ENCODE peak calls at places on chromosomes 5 and 9, in four cellular contexts. I, C, Q and A are unnamed samples.

GRCh38 chr9:78707481-78707977 is 410.6 kb downstream of the PSAT1 start:
- DNase-seq in C (peak), I (peak), Q (no peak), A (no peak)

GRCh38 chr9:89226076-89226475 is 47.5 kb upstream of the SHC3 start:
- DNase-seq in C (no peak), Q (peak), I (no peak), A (peak)

GRCh38 chr5:149810856-149811255 is 80.7 kb downstream of the PPARGC1B start:
- DNase-seq in Q (no peak), I (no peak), C (no peak), A (no peak)

GRCh38 chr5:168114444-168115017 is 176.9 kb upstream of the WWC1 start:
- DNase-seq in C (peak), Q (peak), I (peak), A (peak)

GRCh38 chr5:151718653-151719052 is 31.9 kb upstream of the SPARC start:
- DNase-seq in C (no peak), Q (no peak), I (no peak), A (no peak)

GRCh38 chr9:137592767-137593166 is 2.5 kb upstream of the ZMYND19 start:
- DNase-seq in I (no peak), Q (no peak), C (no peak), A (no peak)

GRCh38 chr9:117300686-117301085 is 114.2 kb downstream of the ASTN2 start:
- DNase-seq in Q (no peak), I (no peak), C (no peak), A (no peak)

GRCh38 chr5:159052282-159053011 is 47.3 kb downstream of the EBF1 start:
- DNase-seq in Q (no peak), I (no peak), C (no peak), A (peak)

GRCh38 chr5:167160388-167160787 is 1131.1 kb upstream of the WWC1 start:
- DNase-seq in I (no peak), Q (no peak), C (no peak), A (no peak)

GRCh38 chr5:97102010-97102470 is 40.4 kb downstream of the LIX1 start:
- DNase-seq in Q (peak), I (no peak), C (no peak), A (peak)

GRCh38 chr5:142107729-142108431 is 699 bp upstream of the NDFIP1 start:
- DNase-seq in C (no peak), Q (no peak), I (no peak), A (no peak)

GRCh38 chr9:6907772-6908381 is 150.1 kb downstream of the KDM4C start:
- DNase-seq in C (peak), Q (no peak), I (no peak), A (peak)

GRCh38 chr5:33563983-33564908 is 123.5 kb downstream of the TARS1 start:
- DNase-seq in Q (no peak), I (no peak), C (no peak), A (peak)

GRCh38 chr5:14081791-14082190 is 61.4 kb upstream of the TRIO start:
- DNase-seq in C (no peak), Q (no peak), I (no peak), A (no peak)

GRCh38 chr9:123893831-123894460 is 36.0 kb downstream of the DENND1A start:
- DNase-seq in C (peak), Q (no peak), I (no peak), A (peak)

GRCh38 chr5:43771611-43772031 is 168.6 kb downstream of the NNT start:
- DNase-seq in C (no peak), I (no peak), Q (no peak), A (no peak)

GRCh38 chr9:86022687-86023266 is 76.6 kb downstream of the GOLM1 start:
- DNase-seq in C (no peak), Q (no peak), I (no peak), A (no peak)

GRCh38 chr9:84170521-84171141 is 169.9 kb downstream of the SLC28A3 start:
- DNase-seq in C (peak), Q (peak), I (peak), A (peak)

GRCh38 chr9:93963969-93964368 is 8.8 kb upstream of the BARX1 start:
- DNase-seq in C (no peak), Q (no peak), I (no peak), A (no peak)

GRCh38 chr9:78439866-78440830 is 143.2 kb downstream of the PSAT1 start:
- DNase-seq in Q (no peak), I (no peak), C (peak), A (peak)

GRCh38 chr9:78866228-78867132 is 569.6 kb downstream of the PSAT1 start:
- DNase-seq in I (peak), Q (no peak), C (peak), A (peak)

GRCh38 chr5:31385774-31386537 is 145.9 kb downstream of the DROSHA start:
- DNase-seq in C (peak), I (no peak), Q (no peak), A (no peak)

GRCh38 chr9:114007991-114008666 is 70.0 kb downstream of the AMBP start:
- DNase-seq in I (no peak), Q (peak), C (no peak), A (no peak)

GRCh38 chr5:71782771-71783770 is 64.0 kb downstream of the CARTPT start:
- DNase-seq in C (peak), Q (peak), I (peak), A (peak)

GRCh38 chr5:94672746-94673145 is 54.3 kb downstream of the SLF1 start:
- DNase-seq in I (no peak), C (no peak), Q (no peak), A (no peak)

GRCh38 chr5:154196955-154197652 is 6.6 kb downstream of the GALNT10 start:
- DNase-seq in Q (no peak), C (peak), I (no peak), A (peak)

GRCh38 chr5:8831854-8832253 is 714.0 kb downstream of the SEMA5A start:
- DNase-seq in Q (no peak), I (no peak), C (no peak), A (no peak)

GRCh38 chr9:137277329-137278041 is at the start of gene TOR4A:
- DNase-seq in Q (peak), C (peak), I (no peak), A (peak)

GRCh38 chr5:62100201-62100600 is 205.8 kb upstream of the KIF2A start:
- DNase-seq in Q (no peak), I (no peak), C (no peak), A (no peak)

GRCh38 chr5:73751254-73751914 is 125.4 kb downstream of the ARHGEF28 start:
- DNase-seq in Q (no peak), I (no peak), C (no peak), A (no peak)

GRCh38 chr9:131216806-131217205 is 59.5 kb downstream of the FAM78A start:
- DNase-seq in I (no peak), Q (no peak), C (no peak), A (no peak)

GRCh38 chr5:137649228-137649890 is 86.5 kb downstream of the KLHL3 start:
- DNase-seq in I (peak), Q (no peak), C (no peak), A (no peak)

GRCh38 chr5:74148321-74148720 is 492.2 kb downstream of the ENC1 start:
- DNase-seq in Q (no peak), I (no peak), C (no peak), A (no peak)

GRCh38 chr5:73296772-73297171 is 123.8 kb downstream of the TMEM174 start:
- DNase-seq in Q (no peak), I (no peak), C (peak), A (peak)

GRCh38 chr5:181258576-181258975 is 2.4 kb downstream of the TRIM52 start:
- DNase-seq in Q (no peak), C (no peak), I (no peak), A (no peak)